ENCODE peak calls at places on chromosomes 2 and 18, in eight cellular contexts. U is NCI-H1694; E is CD8-positive, alpha-beta memory T cell; Q is NCI-H510A treated with DMSO at 0.1 percent for 48 hours; G is GM03348; N is NT2/D1; C is activated CD4-positive, alpha-beta T cell treated with anti-CD3 and anti-CD28 coated beads, Interleukin-2, amount 50 U/mL, for 24 hours; K is NCI-H1436. J is an unnamed sample.

GRCh38 chr2:3605013-3605961 is 10.4 kb downstream of the COLEC11 start:
- DNase-seq in U (peak), E (peak), Q (peak), G (peak), N (no peak), C (no peak), K (peak), J (peak)

GRCh38 chr18:76859474-76860339 is 37.4 kb downstream of the ZNF236 start:
- DNase-seq in U (no peak), E (peak), Q (no peak), G (no peak), N (no peak), C (peak), K (no peak), J (no peak)

GRCh38 chr2:161586517-161587167 is 37.6 kb upstream of the SLC4A10 start:
- DNase-seq in U (peak), E (peak), Q (peak), G (peak), N (peak), C (no peak), K (peak), J (no peak)

GRCh38 chr18:72672364-72673151 is 128.4 kb upstream of the CBLN2 start:
- DNase-seq in U (peak), E (no peak), Q (peak), G (peak), N (peak), C (no peak), K (peak), J (peak)

GRCh38 chr2:197708331-197708730 is 3.2 kb downstream of the MARS2 start:
- DNase-seq in U (no peak), E (no peak), Q (no peak), G (peak), N (no peak), C (no peak), K (no peak), J (no peak)

GRCh38 chr18:77668219-77668618 is 418.6 kb downstream of the GALR1 start:
- DNase-seq in U (no peak), E (no peak), Q (no peak), G (no peak), N (no peak), C (no peak), K (no peak), J (no peak)

GRCh38 chr2:60416221-60417008 is 137.0 kb downstream of the BCL11A start:
- DNase-seq in U (no peak), E (no peak), Q (no peak), G (no peak), N (no peak), C (no peak), K (no peak), J (no peak)

GRCh38 chr2:121387591-121388325 is 102.8 kb upstream of the TFCP2L1 start:
- DNase-seq in U (no peak), E (no peak), Q (no peak), G (no peak), N (no peak), C (no peak), K (no peak), J (no peak)

GRCh38 chr2:28997847-28998735 is 17.0 kb downstream of the TOGARAM2 start:
- DNase-seq in U (no peak), E (no peak), Q (no peak), G (no peak), N (no peak), C (no peak), K (no peak), J (no peak)

GRCh38 chr2:38945931-38946330 is 56.3 kb downstream of the ARHGEF33 start:
- DNase-seq in U (no peak), E (no peak), Q (no peak), G (no peak), N (no peak), C (no peak), K (no peak), J (no peak)

GRCh38 chr2:169815849-169816248 is 8.9 kb downstream of the METTL5 start:
- DNase-seq in U (no peak), E (no peak), Q (no peak), G (peak), N (no peak), C (no peak), K (no peak), J (peak)

GRCh38 chr2:34529965-34530364 is 930.9 kb upstream of the FAM98A start:
- DNase-seq in U (no peak), E (no peak), Q (no peak), G (no peak), N (no peak), C (no peak), K (no peak), J (no peak)

GRCh38 chr2:62568983-62569837 is 63.2 kb upstream of the TMEM17 start:
- DNase-seq in U (no peak), E (no peak), Q (no peak), G (no peak), N (no peak), C (no peak), K (no peak), J (no peak)

GRCh38 chr2:69464575-69464974 is 27.3 kb upstream of the NFU1 start:
- DNase-seq in U (peak), E (no peak), Q (no peak), G (peak), N (no peak), C (no peak), K (no peak), J (peak)

GRCh38 chr2:32422133-32422532 is 65.3 kb downstream of the BIRC6 start:
- DNase-seq in U (no peak), E (no peak), Q (no peak), G (peak), N (no peak), C (no peak), K (no peak), J (peak)

GRCh38 chr2:15799432-15799827 is 140.9 kb upstream of the MYCN start:
- DNase-seq in U (no peak), E (no peak), Q (no peak), G (no peak), N (no peak), C (no peak), K (no peak), J (no peak)

GRCh38 chr2:240933048-240933965 is 27.2 kb downstream of the CROCC2 start:
- DNase-seq in U (no peak), E (no peak), Q (no peak), G (no peak), N (no peak), C (no peak), K (no peak), J (no peak)

GRCh38 chr2:106602042-106602441 is 114.9 kb downstream of the CD8B2 start:
- DNase-seq in U (no peak), E (no peak), Q (no peak), G (no peak), N (peak), C (no peak), K (no peak), J (no peak)